ENCODE peak calls at places on chromosome 13, in nine cellular contexts. B is A549, I is ovary, R is upper lobe of left lung, T is SK-N-SH, L is stomach, P is transverse colon, G is suprapubic skin, Q is H1. J is an unnamed sample.
A peak's percentile ranks its signal among the peaks of the same experiment; 100 is the strongest.

GRCh38 chr13:25375727-25376358 is 4.1 kb downstream of the ATP8A2 start:
- DNase-seq in L (no peak), Q (peak; percentile 59), I (no peak), R (no peak), G (no peak), T (peak; percentile 76), B (peak; percentile 13), P (peak; percentile 9), J (peak; percentile 41)

GRCh38 chr13:27170521-27171243 is 929 bp downstream of the USP12 start:
- DNase-seq in G (peak; percentile 77), B (peak; percentile 15), P (peak; percentile 49), I (peak; percentile 42), Q (peak; percentile 83), L (peak; percentile 34), T (no peak), R (peak; percentile 92), J (peak; percentile 21)

GRCh38 chr13:113794086-113794485 is 35.1 kb downstream of the TMEM255B start:
- DNase-seq in P (no peak), I (no peak), T (no peak), R (peak; percentile 62), B (no peak), G (no peak), L (no peak), Q (no peak), J (no peak)

GRCh38 chr13:49448753-49449152 is 4.7 kb downstream of the SETDB2 start:
- DNase-seq in G (no peak), I (no peak), T (no peak), R (no peak), Q (no peak), B (no peak), P (no peak), L (no peak), J (no peak)

GRCh38 chr13:100513987-100514670 is 74.5 kb downstream of the GGACT start:
- DNase-seq in R (no peak), T (no peak), G (no peak), Q (no peak), L (no peak), I (no peak), P (no peak), B (no peak), J (no peak)

GRCh38 chr13:67223742-67224141 is 6.4 kb downstream of the PCDH9 start:
- DNase-seq in R (no peak), Q (no peak), P (no peak), T (no peak), B (no peak), G (no peak), I (no peak), L (no peak), J (no peak)

GRCh38 chr13:68749801-68750200 is 1357.8 kb upstream of the ATXN8OS start:
- DNase-seq in T (no peak), P (no peak), G (no peak), I (no peak), Q (no peak), B (no peak), L (no peak), R (no peak), J (no peak)

GRCh38 chr13:105087941-105088340 is 1447.5 kb downstream of the EFNB2 start:
- DNase-seq in T (no peak), P (no peak), R (no peak), L (no peak), I (no peak), Q (no peak), B (no peak), G (no peak), J (no peak)

GRCh38 chr13:97278395-97279078 is 56.4 kb downstream of the MBNL2 start:
- DNase-seq in Q (no peak), R (no peak), P (no peak), L (no peak), G (no peak), T (no peak), B (no peak), I (no peak), J (no peak)

GRCh38 chr13:64855506-64855905 is 2374.6 kb downstream of the PCDH9 start:
- DNase-seq in R (no peak), P (no peak), I (no peak), L (no peak), T (peak; percentile 1), B (no peak), Q (no peak), G (no peak), J (no peak)

GRCh38 chr13:94550030-94550738 is 45.8 kb downstream of the TGDS start:
- DNase-seq in T (no peak), L (peak; percentile 39), I (no peak), Q (no peak), R (no peak), P (no peak), B (peak; percentile 62), G (no peak), J (no peak)

GRCh38 chr13:50712469-50712868 is 131.0 kb downstream of the DLEU7 start:
- DNase-seq in P (no peak), R (no peak), G (no peak), Q (no peak), I (no peak), L (no peak), B (no peak), T (no peak), J (no peak)
- H3K4me1 ChIP-seq in P (no peaks in the 10 kb centered on the region), R (peaks cover 5% of the 10 kb centered on the region), G (peaks cover 3% of the 10 kb centered on the region), Q (no peaks in the 10 kb centered on the region), I (peaks cover 6% of the 10 kb centered on the region), L (no peaks in the 10 kb centered on the region), B (no peaks in the 10 kb centered on the region), T (peaks cover 7% of the 10 kb centered on the region), J (peaks cover 9% of the 10 kb centered on the region)

GRCh38 chr13:44273216-44273615 is 100.4 kb upstream of the SERP2 start:
- DNase-seq in L (no peak), T (no peak), I (no peak), Q (no peak), R (no peak), B (no peak), G (no peak), P (no peak), J (no peak)
- TF ChIP-seq EP300 in L (no peak), T (no peak), I (no peak), Q (no peak), R (no peak), B (no peak), G (no peak), P (no peak), J (no peak)

DNA sequence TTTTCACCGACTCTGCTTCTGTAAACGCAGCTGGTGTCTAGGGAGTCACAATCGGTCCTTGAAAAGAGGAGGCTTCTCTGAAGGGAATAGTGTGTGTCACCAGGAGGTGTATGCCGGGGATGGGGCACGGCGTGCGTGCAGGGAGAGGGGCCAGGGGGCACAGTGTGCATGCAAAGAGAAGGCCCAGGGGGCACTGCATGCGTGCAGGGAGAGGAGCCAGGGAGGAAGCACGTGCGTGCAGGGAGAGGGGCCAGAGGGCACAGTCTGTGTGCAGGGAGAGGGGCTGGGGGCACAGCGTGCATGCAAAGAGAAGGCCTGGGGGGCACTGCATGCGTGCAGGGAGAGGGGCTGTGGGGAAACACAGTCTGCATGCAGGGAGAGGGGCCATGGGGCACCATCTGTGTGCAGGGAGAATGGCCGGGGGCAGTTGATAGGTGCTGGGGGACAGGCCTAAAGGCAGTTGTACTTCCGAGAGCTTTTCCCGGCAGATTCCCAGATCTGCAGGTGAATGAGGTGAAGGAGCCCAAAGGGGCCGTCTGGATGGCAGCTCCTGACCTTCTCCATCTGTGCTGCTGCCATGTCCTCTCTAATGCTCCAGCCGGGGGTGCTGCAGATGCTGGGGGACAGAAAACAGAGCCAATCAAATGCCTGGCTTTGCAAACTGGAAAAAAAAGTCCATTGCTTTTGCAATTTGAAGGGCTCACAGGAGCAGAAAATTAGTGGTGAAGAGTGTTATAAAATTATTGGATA is 36.4 kb downstream of the ATP11A start:
- DNase-seq in L (no peak), T (no peak), Q (no peak), I (no peak), G (peak; percentile 54), P (no peak), B (no peak), R (peak; percentile 61), J (no peak)
- H3K4me1 ChIP-seq in L (peaks cover 50% of the 10 kb centered on the region), T (no peaks in the 10 kb centered on the region), Q (peaks cover 28% of the 10 kb centered on the region), I (peaks cover 9% of the 10 kb centered on the region), G (peaks cover 26% of the 10 kb centered on the region), P (no peaks in the 10 kb centered on the region), B (peaks cover 38% of the 10 kb centered on the region), R (peaks cover 68% of the 10 kb centered on the region), J (peaks cover 33% of the 10 kb centered on the region)

GRCh38 chr13:62631124-62631523 is 1215.5 kb upstream of the PCDH20 start:
- DNase-seq in G (no peak), L (no peak), Q (no peak), B (no peak), T (no peak), P (no peak), I (no peak), R (no peak), J (no peak)

GRCh38 chr13:62629618-62630017 is 1214.0 kb upstream of the PCDH20 start:
- DNase-seq in Q (no peak), T (no peak), B (no peak), L (peak; percentile 68), P (no peak), I (no peak), R (no peak), G (no peak), J (no peak)

GRCh38 chr13:62633448-62633847 is 1217.8 kb upstream of the PCDH20 start:
- DNase-seq in P (no peak), Q (no peak), B (no peak), G (no peak), I (no peak), T (no peak), L (no peak), R (no peak), J (no peak)

GRCh38 chr13:62627226-62627625 is 1211.6 kb upstream of the PCDH20 start:
- DNase-seq in R (peak; percentile 41), L (no peak), T (no peak), B (no peak), P (no peak), I (no peak), Q (no peak), G (no peak), J (no peak)

GRCh38 chr13:62631614-62632013 is 1216.0 kb upstream of the PCDH20 start:
- DNase-seq in L (no peak), B (no peak), G (no peak), P (no peak), I (no peak), R (no peak), T (no peak), Q (no peak), J (no peak)
- TF ChIP-seq EP300 in L (no peak), B (no peak), G (no peak), P (no peak), I (no peak), R (no peak), T (no peak), Q (no peak), J (no peak)

DNA sequence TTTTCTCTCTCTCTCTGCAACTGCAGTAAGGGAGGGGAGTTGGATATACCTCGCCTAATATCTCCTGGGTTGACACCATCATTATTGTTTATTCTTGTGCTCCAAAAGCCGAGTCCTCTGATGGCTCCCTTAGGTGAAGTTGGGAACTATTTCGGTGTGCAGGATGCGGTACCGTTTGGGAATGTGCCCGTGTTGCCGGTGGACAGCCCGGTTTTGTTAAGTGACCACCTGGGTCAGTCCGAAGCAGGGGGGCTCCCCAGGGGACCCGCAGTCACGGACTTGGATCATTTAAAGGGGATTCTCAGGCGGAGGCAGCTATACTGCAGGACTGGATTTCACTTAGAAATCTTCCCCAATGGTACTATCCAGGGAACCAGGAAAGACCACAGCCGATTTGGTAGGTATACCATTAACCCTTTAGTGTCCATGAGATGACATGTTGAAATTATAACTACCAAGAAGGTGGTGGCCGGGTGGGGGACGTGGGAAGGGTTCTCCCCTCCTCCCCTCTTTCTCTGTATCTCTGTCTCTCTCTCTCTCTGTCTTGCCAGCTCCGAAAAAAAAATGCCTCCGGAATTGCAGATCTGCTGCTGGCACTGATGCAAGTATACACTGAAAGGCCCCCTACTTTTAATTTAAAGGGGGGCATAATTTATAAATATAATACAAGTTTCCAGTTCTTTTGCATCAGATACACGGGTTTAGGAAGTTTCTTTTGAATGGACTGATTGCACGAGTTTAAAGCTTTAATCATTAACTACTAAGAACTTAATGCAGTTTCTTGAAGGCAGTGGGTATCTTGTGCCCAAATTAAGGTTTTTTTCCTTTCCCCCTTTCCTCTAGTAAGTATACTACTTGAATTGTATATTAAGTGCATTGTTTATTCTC is 1.2 kb downstream of the FGF9 start:
- DNase-seq in Q (peak; percentile 52), P (no peak), B (no peak), T (peak; percentile 31), G (no peak), R (no peak), I (no peak), L (no peak), J (no peak)
- H3K4me1 ChIP-seq in Q (peaks cover 27% of the 10 kb centered on the region), P (no peaks in the 10 kb centered on the region), B (peaks cover 21% of the 10 kb centered on the region), T (peaks cover 8% of the 10 kb centered on the region), G (peaks cover 70% of the 10 kb centered on the region), R (peaks cover 73% of the 10 kb centered on the region), I (peaks cover 9% of the 10 kb centered on the region), L (peaks cover 52% of the 10 kb centered on the region), J (peaks cover 37% of the 10 kb centered on the region)

J was measured in tibial nerve.